ENCODE peak calls at places on chromosomes 4 and X, in six cellular contexts. A is ovary, E is A549, R is hepatocyte, W is AG04450, Z is H9. Q is an unnamed sample.

GRCh38 chr4:107913283-107913899 is 18.0 kb upstream of the CYP2U1 start:
- DNase-seq in E (peak; percentile 62), A (peak; percentile 36), Z (no peak), W (peak; percentile 50), R (peak; percentile 84), Q (no peak)

GRCh38 chrX:88883205-88883604 is 136.2 kb downstream of the CPXCR1 start:
- DNase-seq in R (peak; percentile 11), W (no peak), A (no peak), E (peak; percentile 48), Z (no peak), Q (no peak)

GRCh38 chr4:110183643-110184042 is 14.8 kb downstream of the ELOVL6 start:
- DNase-seq in W (no peak), Z (no peak), E (no peak), R (no peak), A (no peak), Q (no peak)

GRCh38 chrX:4682637-4683036 is 969.2 kb upstream of the PRKX start:
- DNase-seq in E (no peak), Z (no peak), R (no peak), A (no peak), W (no peak), Q (no peak)

GRCh38 chrX:85897376-85898110 is 149.8 kb downstream of the CHM start:
- DNase-seq in E (no peak), R (no peak), A (no peak), Z (no peak), W (no peak), Q (no peak)

GRCh38 chrX:24396236-24396929 is 35.9 kb downstream of the SUPT20HL1 start:
- DNase-seq in Z (no peak), R (no peak), A (no peak), W (no peak), E (no peak), Q (no peak)

GRCh38 chrX:135977611-135978010 is 3.8 kb upstream of the MMGT1 start:
- DNase-seq in A (no peak), R (no peak), E (peak; percentile 57), Z (no peak), W (peak; percentile 20), Q (no peak)

GRCh38 chr4:78608684-78609083 is 57.1 kb downstream of the ANXA3 start:
- DNase-seq in W (no peak), E (no peak), Z (no peak), R (no peak), A (no peak), Q (no peak)

GRCh38 chrX:20594985-20595384 is 328.3 kb upstream of the RPS6KA3 start:
- DNase-seq in Z (no peak), E (peak; percentile 9), W (no peak), A (no peak), R (no peak), Q (no peak)

GRCh38 chrX:153862369-153863250 is 23.4 kb downstream of the L1CAM start:
- DNase-seq in Z (peak; percentile 16), W (no peak), R (no peak), E (no peak), A (no peak), Q (no peak)

GRCh38 chr4:101784957-101785356 is 5.6 kb upstream of the BANK1 start:
- DNase-seq in R (no peak), A (no peak), W (no peak), Z (no peak), E (no peak), Q (no peak)

GRCh38 chr4:67288964-67289363 is 256.3 kb downstream of the CENPC start:
- DNase-seq in W (no peak), Z (peak; percentile 57), E (peak; percentile 24), R (peak; percentile 49), A (no peak), Q (no peak)

GRCh38 chr4:108466936-108467902 is 153.2 kb upstream of the RPL34 start:
- DNase-seq in Z (no peak), A (no peak), R (no peak), W (peak; percentile 73), E (no peak), Q (no peak)

GRCh38 chr4:17762705-17763104 is 18.7 kb downstream of the FAM184B start:
- DNase-seq in A (no peak), Z (no peak), R (no peak), W (peak; percentile 16), E (peak; percentile 24), Q (no peak)

GRCh38 chrX:72705111-72705510 is 9.0 kb downstream of the PHKA1 start:
- DNase-seq in R (no peak), E (no peak), W (no peak), Z (no peak), A (no peak), Q (no peak)

GRCh38 chr4:133160853-133161252 is 11.8 kb downstream of the PCDH10 start:
- DNase-seq in W (no peak), R (no peak), A (no peak), Z (no peak), E (no peak), Q (no peak)

GRCh38 chrX:45824471-45824870 is 623.8 kb upstream of the DIPK2B start:
- DNase-seq in E (peak; percentile 91), R (peak; percentile 57), W (peak; percentile 81), A (peak; percentile 20), Z (no peak), Q (no peak)

GRCh38 chrX:23896983-23897382 is 10.8 kb downstream of the APOO start:
- DNase-seq in R (no peak), A (no peak), Z (no peak), W (no peak), E (no peak), Q (no peak)

GRCh38 chr4:3291969-3292570 is 751 bp upstream of the RGS12 start:
- DNase-seq in Z (peak; percentile 53), W (no peak), E (peak; percentile 42), R (peak; percentile 80), A (peak; percentile 60), Q (no peak)

GRCh38 chr4:1406946-1407656 is 859 bp upstream of the NKX1-1 start:
- DNase-seq in W (no peak), R (no peak), Z (peak; percentile 31), E (no peak), A (no peak), Q (no peak)

GRCh38 chr4:1404573-1405248 is 1.5 kb downstream of the NKX1-1 start:
- DNase-seq in E (no peak), A (no peak), R (no peak), W (no peak), Z (peak; percentile 44), Q (no peak)

GRCh38 chr4:1406416-1406945 is at the start of gene NKX1-1:
- DNase-seq in Z (peak; percentile 44), R (peak; percentile 2), A (no peak), E (no peak), W (no peak), Q (no peak)

GRCh38 chr4:1405249-1405635 is 1.0 kb downstream of the NKX1-1 start:
- DNase-seq in R (no peak), Z (peak; percentile 23), E (no peak), A (no peak), W (no peak), Q (no peak)

DNA sequence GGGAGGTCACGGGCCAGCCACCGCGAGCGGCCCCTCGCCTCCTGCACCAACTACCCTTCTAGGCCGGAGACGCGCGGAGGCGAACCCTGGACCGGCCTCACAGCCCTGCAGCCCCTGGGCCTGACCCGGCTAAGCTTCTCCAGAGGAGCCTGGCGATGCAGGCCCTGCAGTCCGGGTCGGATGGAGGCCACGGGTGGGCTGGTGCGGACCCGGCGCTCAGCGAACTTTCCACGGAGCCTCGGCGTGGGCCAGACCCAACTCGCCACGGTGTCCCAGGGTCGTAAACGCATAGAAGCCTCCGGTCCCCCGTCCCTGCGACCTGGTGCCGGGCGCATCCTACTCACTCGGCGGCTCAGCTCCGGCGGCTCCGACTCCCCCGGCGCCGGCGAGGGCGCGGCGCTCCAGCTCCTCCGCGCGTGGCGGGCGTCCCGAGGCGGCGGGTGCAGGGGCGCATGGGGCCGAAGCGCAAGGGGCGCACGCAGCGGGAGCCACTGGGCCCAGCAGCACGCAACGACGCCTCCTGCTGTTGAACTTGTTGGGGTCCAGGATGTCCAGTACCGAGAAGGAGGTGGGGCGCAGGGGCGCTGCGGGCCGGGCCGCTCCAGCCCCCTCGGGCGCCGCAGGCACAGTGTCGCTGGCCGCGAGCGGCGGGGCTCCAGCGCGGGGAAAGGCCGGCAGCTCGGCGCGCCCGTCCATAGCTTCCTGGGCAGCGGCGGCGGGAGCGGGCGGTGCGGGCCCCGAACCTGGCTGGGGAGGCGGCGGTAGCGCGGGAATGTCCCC is 416 bp downstream of the NKX1-1 start:
- DNase-seq in E (no peak), Z (peak; percentile 45), W (no peak), A (no peak), R (peak; percentile 3), Q (no peak)
- H3K9me3 ChIP-seq in E (no peaks in the 10 kb centered on the region), Z (no peaks in the 10 kb centered on the region), W (peaks cover 6% of the 10 kb centered on the region), A (no peaks in the 10 kb centered on the region), R (no peaks in the 10 kb centered on the region), Q (no peaks in the 10 kb centered on the region)

DNA sequence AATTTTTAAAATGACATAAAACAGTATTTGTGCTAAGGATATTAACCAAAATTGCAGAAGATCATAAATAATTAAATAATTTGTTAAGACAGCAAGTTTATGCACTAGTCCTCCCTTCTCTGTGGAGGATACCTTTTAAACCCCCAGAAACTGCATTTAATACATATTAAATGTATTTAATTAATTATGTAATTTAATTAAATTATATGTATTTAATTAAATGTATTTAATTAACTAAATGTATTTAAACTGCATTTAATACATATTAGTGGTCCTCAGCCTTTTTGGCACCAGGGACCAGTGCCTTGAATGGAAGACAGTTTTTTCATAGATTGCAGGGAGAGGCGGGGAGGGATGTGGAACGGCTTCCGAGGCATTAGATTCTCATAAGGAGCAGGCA is 404.6 kb downstream of the ARHGAP24 start:
- DNase-seq in Z (no peak), A (no peak), W (no peak), R (no peak), E (no peak), Q (no peak)
- H3K9me3 ChIP-seq in Z (no peaks in the 10 kb centered on the region), A (no peaks in the 10 kb centered on the region), W (no peaks in the 10 kb centered on the region), R (no peaks in the 10 kb centered on the region), E (no peaks in the 10 kb centered on the region), Q (no peaks in the 10 kb centered on the region)

DNA sequence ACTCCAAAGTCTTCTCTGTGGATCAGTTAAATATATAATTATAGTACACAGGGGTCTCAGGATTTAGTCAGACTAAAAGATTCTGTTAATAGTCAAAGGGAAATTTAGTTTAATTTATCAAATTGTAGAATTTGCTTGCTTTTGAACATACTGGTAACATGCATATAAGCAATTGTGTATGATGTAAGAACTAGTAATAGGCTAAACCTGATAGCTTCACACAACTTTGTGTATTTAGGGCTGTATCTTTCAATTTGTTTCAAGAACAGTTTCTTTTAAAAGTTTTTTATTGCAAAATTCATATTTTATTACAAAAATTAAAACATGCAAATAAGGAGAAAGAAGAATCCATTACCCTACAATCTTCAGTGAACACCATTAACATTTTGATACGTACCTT is 99.5 kb downstream of the CPE start:
- DNase-seq in Z (no peak), W (no peak), R (no peak), A (no peak), E (no peak), Q (no peak)
- H3K9me3 ChIP-seq in Z (peaks cover 25% of the 10 kb centered on the region), W (peaks cover 5% of the 10 kb centered on the region), R (no peaks in the 10 kb centered on the region), A (no peaks in the 10 kb centered on the region), E (no peaks in the 10 kb centered on the region), Q (no peaks in the 10 kb centered on the region)

GRCh38 chr4:177321647-177322046 is 12.0 kb downstream of the NEIL3 start:
- DNase-seq in A (no peak), W (no peak), R (no peak), Z (no peak), E (no peak), Q (no peak)

GRCh38 chr4:177323416-177323815 is 13.7 kb downstream of the NEIL3 start:
- DNase-seq in R (no peak), E (no peak), W (no peak), Z (no peak), A (no peak), Q (no peak)

GRCh38 chr4:177322156-177322685 is 12.5 kb downstream of the NEIL3 start:
- DNase-seq in E (no peak), W (no peak), R (no peak), Z (no peak), A (no peak), Q (no peak)

GRCh38 chr4:177322881-177323280 is 13.2 kb downstream of the NEIL3 start:
- DNase-seq in A (no peak), R (no peak), E (no peak), W (no peak), Z (no peak), Q (no peak)

GRCh38 chr4:177320721-177321120 is 11.0 kb downstream of the NEIL3 start:
- DNase-seq in Z (no peak), W (no peak), A (no peak), E (no peak), R (no peak), Q (no peak)
- H3K9me3 ChIP-seq in Z (no peaks in the 10 kb centered on the region), W (no peaks in the 10 kb centered on the region), A (no peaks in the 10 kb centered on the region), E (no peaks in the 10 kb centered on the region), R (no peaks in the 10 kb centered on the region), Q (no peaks in the 10 kb centered on the region)

Q was measured in T-helper 17 cell.